ENCODE peak calls at places on chromosome 5, in four cellular contexts. One of them, this sample, is unnamed.

GRCh38 chr5:78760411-78761169 is 112.0 kb upstream of the LHFPL2 start:
- DNase-seq in right atrium auricular region: no peak
- DNase-seq in A172: no peak
- DNase-seq in naive thymus-derived CD8-positive, alpha-beta T cell: no peak
- DNase-seq in this sample: peak

GRCh38 chr5:135688385-135688784 is 109.6 kb upstream of the CXCL14 start:
- DNase-seq in right atrium auricular region: no peak
- DNase-seq in A172: no peak
- DNase-seq in naive thymus-derived CD8-positive, alpha-beta T cell: no peak
- DNase-seq in this sample: no peak

GRCh38 chr5:171842006-171842776 is 56.6 kb downstream of the SMIM23 start:
- DNase-seq in right atrium auricular region: no peak
- DNase-seq in A172: peak
- DNase-seq in naive thymus-derived CD8-positive, alpha-beta T cell: no peak
- DNase-seq in this sample: peak

GRCh38 chr5:121279801-121280200 is 571.9 kb upstream of the FTMT start:
- DNase-seq in right atrium auricular region: no peak
- DNase-seq in A172: no peak
- DNase-seq in naive thymus-derived CD8-positive, alpha-beta T cell: no peak
- DNase-seq in this sample: no peak

GRCh38 chr5:39998518-39998917 is 573.7 kb upstream of the DAB2 start:
- DNase-seq in right atrium auricular region: no peak
- DNase-seq in A172: no peak
- DNase-seq in naive thymus-derived CD8-positive, alpha-beta T cell: no peak
- DNase-seq in this sample: no peak

GRCh38 chr5:140554454-140554853 is 2.8 kb downstream of the SRA1 start:
- DNase-seq in right atrium auricular region: no peak
- DNase-seq in A172: no peak
- DNase-seq in naive thymus-derived CD8-positive, alpha-beta T cell: no peak
- DNase-seq in this sample: no peak

GRCh38 chr5:147509710-147510651 is at the start of gene DPYSL3:
- DNase-seq in right atrium auricular region: peak
- DNase-seq in A172: peak
- DNase-seq in naive thymus-derived CD8-positive, alpha-beta T cell: no peak
- DNase-seq in this sample: peak

GRCh38 chr5:13692172-13692571 is 252.3 kb downstream of the DNAH5 start:
- DNase-seq in right atrium auricular region: no peak
- DNase-seq in A172: no peak
- DNase-seq in naive thymus-derived CD8-positive, alpha-beta T cell: no peak
- DNase-seq in this sample: peak

GRCh38 chr5:79924936-79925893 is 65.8 kb downstream of the MTX3 start:
- DNase-seq in right atrium auricular region: no peak
- DNase-seq in A172: no peak
- DNase-seq in naive thymus-derived CD8-positive, alpha-beta T cell: peak
- DNase-seq in this sample: no peak

GRCh38 chr5:138128344-138128743 is 10.9 kb downstream of the NME5 start:
- DNase-seq in right atrium auricular region: no peak
- DNase-seq in A172: peak
- DNase-seq in naive thymus-derived CD8-positive, alpha-beta T cell: no peak
- DNase-seq in this sample: no peak

GRCh38 chr5:53545744-53546143 is 14.7 kb upstream of the NDUFS4 start:
- DNase-seq in right atrium auricular region: no peak
- DNase-seq in A172: no peak
- DNase-seq in naive thymus-derived CD8-positive, alpha-beta T cell: no peak
- DNase-seq in this sample: no peak

GRCh38 chr5:88452820-88453219 is 184.2 kb upstream of the TMEM161B start:
- DNase-seq in right atrium auricular region: no peak
- DNase-seq in A172: peak
- DNase-seq in naive thymus-derived CD8-positive, alpha-beta T cell: no peak
- DNase-seq in this sample: peak

GRCh38 chr5:72281764-72282499 is 38.1 kb downstream of the MRPS27 start:
- DNase-seq in right atrium auricular region: no peak
- DNase-seq in A172: peak
- DNase-seq in naive thymus-derived CD8-positive, alpha-beta T cell: no peak
- DNase-seq in this sample: peak

This sample was measured in DMS53.